ENCODE peak calls at places on chromosome 6, in eight cellular contexts. One of them, this sample, is unnamed.

GRCh38 chr6:170289108-170289931 is 1.6 kb downstream of the DLL1 start:
- DNase-seq in foreskin fibroblast: no peak
- DNase-seq in BJ: no peak
- DNase-seq in neural progenitor cell: peak
- DNase-seq in HCT116: no peak
- DNase-seq in endothelial cell: peak
- DNase-seq in transverse colon: no peak
- DNase-seq in neural crest cell: no peak
- DNase-seq in this sample: no peak

GRCh38 chr6:166597711-166598440 is 11.4 kb upstream of the RAMACL start:
- DNase-seq in foreskin fibroblast: no peak
- DNase-seq in BJ: no peak
- DNase-seq in neural progenitor cell: peak
- DNase-seq in HCT116: no peak
- DNase-seq in endothelial cell: no peak
- DNase-seq in transverse colon: no peak
- DNase-seq in neural crest cell: no peak
- DNase-seq in this sample: no peak

GRCh38 chr6:161596807-161597505 is 323.1 kb upstream of the AGPAT4 start:
- DNase-seq in foreskin fibroblast: no peak
- DNase-seq in BJ: no peak
- DNase-seq in neural progenitor cell: no peak
- DNase-seq in HCT116: no peak
- DNase-seq in endothelial cell: no peak
- DNase-seq in transverse colon: no peak
- DNase-seq in neural crest cell: no peak
- DNase-seq in this sample: no peak

GRCh38 chr6:25329982-25330381 is 50.8 kb downstream of the CARMIL1 start:
- DNase-seq in foreskin fibroblast: no peak
- DNase-seq in BJ: no peak
- DNase-seq in neural progenitor cell: no peak
- DNase-seq in HCT116: no peak
- DNase-seq in endothelial cell: no peak
- DNase-seq in transverse colon: no peak
- DNase-seq in neural crest cell: no peak
- DNase-seq in this sample: no peak

GRCh38 chr6:20652691-20653479 is 118.6 kb downstream of the CDKAL1 start:
- DNase-seq in foreskin fibroblast: peak
- DNase-seq in BJ: peak
- DNase-seq in neural progenitor cell: no peak
- DNase-seq in HCT116: no peak
- DNase-seq in endothelial cell: no peak
- DNase-seq in transverse colon: no peak
- DNase-seq in neural crest cell: no peak
- DNase-seq in this sample: peak

GRCh38 chr6:14001329-14002012 is 76.7 kb downstream of the RNF182 start:
- DNase-seq in foreskin fibroblast: peak
- DNase-seq in BJ: peak
- DNase-seq in neural progenitor cell: no peak
- DNase-seq in HCT116: peak
- DNase-seq in endothelial cell: no peak
- DNase-seq in transverse colon: no peak
- DNase-seq in neural crest cell: no peak
- DNase-seq in this sample: peak

GRCh38 chr6:16764188-16764950 is 3.1 kb upstream of the ATXN1 start:
- DNase-seq in foreskin fibroblast: no peak
- DNase-seq in BJ: no peak
- DNase-seq in neural progenitor cell: no peak
- DNase-seq in HCT116: no peak
- DNase-seq in endothelial cell: no peak
- DNase-seq in transverse colon: no peak
- DNase-seq in neural crest cell: no peak
- DNase-seq in this sample: no peak

GRCh38 chr6:110331816-110332215 is 26.3 kb downstream of the METTL24 start:
- DNase-seq in foreskin fibroblast: no peak
- DNase-seq in BJ: no peak
- DNase-seq in neural progenitor cell: no peak
- DNase-seq in HCT116: no peak
- DNase-seq in endothelial cell: no peak
- DNase-seq in transverse colon: peak
- DNase-seq in neural crest cell: no peak
- DNase-seq in this sample: no peak

GRCh38 chr6:139472341-139473038 is 98.0 kb upstream of the CITED2 start:
- DNase-seq in foreskin fibroblast: no peak
- DNase-seq in BJ: no peak
- DNase-seq in neural progenitor cell: no peak
- DNase-seq in HCT116: no peak
- DNase-seq in endothelial cell: no peak
- DNase-seq in transverse colon: no peak
- DNase-seq in neural crest cell: no peak
- DNase-seq in this sample: no peak

GRCh38 chr6:64683682-64684081 is 1023.3 kb downstream of the EYS start:
- DNase-seq in foreskin fibroblast: no peak
- DNase-seq in BJ: no peak
- DNase-seq in neural progenitor cell: peak
- DNase-seq in HCT116: no peak
- DNase-seq in endothelial cell: peak
- DNase-seq in transverse colon: no peak
- DNase-seq in neural crest cell: no peak
- DNase-seq in this sample: no peak

GRCh38 chr6:36071714-36072113 is 44.1 kb downstream of the MAPK14 start:
- DNase-seq in foreskin fibroblast: no peak
- DNase-seq in BJ: no peak
- DNase-seq in neural progenitor cell: no peak
- DNase-seq in HCT116: no peak
- DNase-seq in endothelial cell: no peak
- DNase-seq in transverse colon: no peak
- DNase-seq in neural crest cell: no peak
- DNase-seq in this sample: no peak

GRCh38 chr6:140537834-140538680 is 1163.6 kb upstream of the CITED2 start:
- DNase-seq in foreskin fibroblast: peak
- DNase-seq in BJ: peak
- DNase-seq in neural progenitor cell: peak
- DNase-seq in HCT116: no peak
- DNase-seq in endothelial cell: no peak
- DNase-seq in transverse colon: no peak
- DNase-seq in neural crest cell: peak
- DNase-seq in this sample: peak

GRCh38 chr6:75481936-75482593 is 11.5 kb downstream of the FILIP1 start:
- DNase-seq in foreskin fibroblast: peak
- DNase-seq in BJ: no peak
- DNase-seq in neural progenitor cell: no peak
- DNase-seq in HCT116: no peak
- DNase-seq in endothelial cell: no peak
- DNase-seq in transverse colon: no peak
- DNase-seq in neural crest cell: no peak
- DNase-seq in this sample: no peak

GRCh38 chr6:98260382-98260781 is 574.0 kb upstream of the POU3F2 start:
- DNase-seq in foreskin fibroblast: no peak
- DNase-seq in BJ: no peak
- DNase-seq in neural progenitor cell: no peak
- DNase-seq in HCT116: no peak
- DNase-seq in endothelial cell: no peak
- DNase-seq in transverse colon: no peak
- DNase-seq in neural crest cell: no peak
- DNase-seq in this sample: no peak

GRCh38 chr6:56851541-56852248 is 103.2 kb upstream of the BEND6 start:
- DNase-seq in foreskin fibroblast: peak
- DNase-seq in BJ: peak
- DNase-seq in neural progenitor cell: peak
- DNase-seq in HCT116: no peak
- DNase-seq in endothelial cell: peak
- DNase-seq in transverse colon: no peak
- DNase-seq in neural crest cell: peak
- DNase-seq in this sample: peak

GRCh38 chr6:44855562-44856494 is 468.3 kb downstream of the CDC5L start:
- DNase-seq in foreskin fibroblast: peak
- DNase-seq in BJ: peak
- DNase-seq in neural progenitor cell: no peak
- DNase-seq in HCT116: no peak
- DNase-seq in endothelial cell: no peak
- DNase-seq in transverse colon: no peak
- DNase-seq in neural crest cell: no peak
- DNase-seq in this sample: peak

GRCh38 chr6:28211840-28212509 is 13.1 kb upstream of the ZSCAN9 start:
- DNase-seq in foreskin fibroblast: no peak
- DNase-seq in BJ: no peak
- DNase-seq in neural progenitor cell: peak
- DNase-seq in HCT116: no peak
- DNase-seq in endothelial cell: no peak
- DNase-seq in transverse colon: no peak
- DNase-seq in neural crest cell: no peak
- DNase-seq in this sample: no peak

GRCh38 chr6:44078795-44079671 is 48.2 kb downstream of the MRPL14 start:
- DNase-seq in foreskin fibroblast: peak
- DNase-seq in BJ: no peak
- DNase-seq in neural progenitor cell: peak
- DNase-seq in HCT116: peak
- DNase-seq in endothelial cell: peak
- DNase-seq in transverse colon: peak
- DNase-seq in neural crest cell: peak
- DNase-seq in this sample: no peak

GRCh38 chr6:169411722-169412121 is 158.1 kb upstream of the THBS2 start:
- DNase-seq in foreskin fibroblast: no peak
- DNase-seq in BJ: no peak
- DNase-seq in neural progenitor cell: no peak
- DNase-seq in HCT116: no peak
- DNase-seq in endothelial cell: no peak
- DNase-seq in transverse colon: no peak
- DNase-seq in neural crest cell: no peak
- DNase-seq in this sample: no peak

DNA sequence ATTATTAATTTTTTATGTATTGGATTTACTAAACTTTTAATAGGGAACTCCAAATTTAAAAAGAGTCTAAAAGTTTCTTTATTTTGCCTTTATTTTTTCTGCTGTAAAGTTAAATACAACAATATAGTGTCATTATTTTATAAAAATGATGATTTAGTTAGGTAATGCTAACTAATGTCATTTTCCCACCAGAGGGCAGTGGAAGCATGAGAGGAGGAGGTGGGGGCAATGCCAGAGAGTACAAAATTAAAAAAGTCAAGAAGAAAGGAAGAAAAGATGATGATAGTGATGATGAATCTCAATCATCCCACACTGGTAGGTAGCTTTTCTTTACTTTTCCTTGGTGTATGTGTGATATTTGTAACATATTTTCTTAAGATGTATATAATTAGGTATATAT is 20.2 kb upstream of the FHL5 start:
- DNase-seq in foreskin fibroblast: no peak
- DNase-seq in BJ: no peak
- DNase-seq in neural progenitor cell: peak
- DNase-seq in HCT116: no peak
- DNase-seq in endothelial cell: no peak
- DNase-seq in transverse colon: no peak
- DNase-seq in neural crest cell: no peak
- DNase-seq in this sample: no peak
- TF ChIP-seq CTCF in foreskin fibroblast: peak
- TF ChIP-seq CTCF in BJ: peak
- TF ChIP-seq CTCF in neural progenitor cell: peak
- TF ChIP-seq CTCF in HCT116: peak
- TF ChIP-seq CTCF in endothelial cell: no peak
- TF ChIP-seq CTCF in transverse colon: no peak
- TF ChIP-seq CTCF in neural crest cell: peak
- TF ChIP-seq CTCF in this sample: peak

GRCh38 chr6:62393608-62394007 is 107.6 kb upstream of the KHDRBS2 start:
- DNase-seq in foreskin fibroblast: no peak
- DNase-seq in BJ: no peak
- DNase-seq in neural progenitor cell: peak
- DNase-seq in HCT116: no peak
- DNase-seq in endothelial cell: no peak
- DNase-seq in transverse colon: no peak
- DNase-seq in neural crest cell: no peak
- DNase-seq in this sample: no peak
- TF ChIP-seq CTCF in foreskin fibroblast: no peak
- TF ChIP-seq CTCF in BJ: no peak
- TF ChIP-seq CTCF in neural progenitor cell: peak
- TF ChIP-seq CTCF in HCT116: no peak
- TF ChIP-seq CTCF in endothelial cell: no peak
- TF ChIP-seq CTCF in transverse colon: no peak
- TF ChIP-seq CTCF in neural crest cell: no peak
- TF ChIP-seq CTCF in this sample: no peak

GRCh38 chr6:135073217-135073616 is 18.6 kb upstream of the HBS1L start:
- DNase-seq in foreskin fibroblast: no peak
- DNase-seq in BJ: no peak
- DNase-seq in neural progenitor cell: no peak
- DNase-seq in HCT116: no peak
- DNase-seq in endothelial cell: no peak
- DNase-seq in transverse colon: no peak
- DNase-seq in neural crest cell: no peak
- DNase-seq in this sample: no peak

GRCh38 chr6:135073757-135074393 is 19.3 kb upstream of the HBS1L start:
- DNase-seq in foreskin fibroblast: no peak
- DNase-seq in BJ: no peak
- DNase-seq in neural progenitor cell: no peak
- DNase-seq in HCT116: no peak
- DNase-seq in endothelial cell: no peak
- DNase-seq in transverse colon: no peak
- DNase-seq in neural crest cell: no peak
- DNase-seq in this sample: no peak

GRCh38 chr6:135072753-135073152 is 18.1 kb upstream of the HBS1L start:
- DNase-seq in foreskin fibroblast: no peak
- DNase-seq in BJ: no peak
- DNase-seq in neural progenitor cell: no peak
- DNase-seq in HCT116: no peak
- DNase-seq in endothelial cell: no peak
- DNase-seq in transverse colon: no peak
- DNase-seq in neural crest cell: no peak
- DNase-seq in this sample: no peak

GRCh38 chr6:135075018-135075417 is 20.4 kb upstream of the HBS1L start:
- DNase-seq in foreskin fibroblast: no peak
- DNase-seq in BJ: no peak
- DNase-seq in neural progenitor cell: no peak
- DNase-seq in HCT116: no peak
- DNase-seq in endothelial cell: no peak
- DNase-seq in transverse colon: no peak
- DNase-seq in neural crest cell: no peak
- DNase-seq in this sample: no peak
- TF ChIP-seq CTCF in foreskin fibroblast: no peak
- TF ChIP-seq CTCF in BJ: no peak
- TF ChIP-seq CTCF in neural progenitor cell: peak
- TF ChIP-seq CTCF in HCT116: no peak
- TF ChIP-seq CTCF in endothelial cell: no peak
- TF ChIP-seq CTCF in transverse colon: no peak
- TF ChIP-seq CTCF in neural crest cell: no peak
- TF ChIP-seq CTCF in this sample: no peak

DNA sequence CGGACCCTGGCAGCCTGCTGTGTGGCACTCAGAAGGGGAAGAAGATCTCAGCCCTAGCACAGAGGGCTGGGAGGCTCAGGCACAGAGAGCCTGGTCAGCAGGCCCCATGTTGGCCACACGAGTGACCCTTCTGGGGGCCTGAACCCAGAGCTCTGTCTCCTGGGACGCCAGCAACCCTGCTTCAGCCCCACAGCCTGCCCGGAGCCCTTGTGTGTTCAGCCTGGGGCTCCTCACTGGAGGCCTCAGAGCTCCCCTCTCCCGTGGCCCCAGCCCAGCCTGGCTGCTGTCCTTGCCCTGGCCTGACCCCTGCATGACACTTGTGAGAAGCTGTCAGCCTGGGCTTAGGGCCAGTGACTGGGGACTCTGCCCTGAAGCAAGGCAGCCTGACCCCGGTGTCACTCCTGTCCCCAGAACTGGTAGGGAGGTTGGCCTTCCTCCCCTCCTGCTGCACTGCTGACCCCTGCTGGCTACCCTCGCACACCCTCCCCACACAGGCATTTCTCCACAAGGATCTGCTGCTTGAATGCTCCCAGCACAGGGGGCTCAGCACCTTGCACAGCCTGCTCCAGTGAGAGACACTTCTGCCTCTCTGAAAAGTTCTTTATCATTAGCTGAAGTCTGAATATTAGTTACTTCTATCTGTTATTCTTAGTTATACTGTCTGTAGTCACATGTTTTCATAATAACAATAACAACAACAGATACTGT is 15.4 kb upstream of the IP6K3 start:
- DNase-seq in foreskin fibroblast: peak
- DNase-seq in BJ: no peak
- DNase-seq in neural progenitor cell: peak
- DNase-seq in HCT116: no peak
- DNase-seq in endothelial cell: peak
- DNase-seq in transverse colon: peak
- DNase-seq in neural crest cell: peak
- DNase-seq in this sample: no peak
- TF ChIP-seq CTCF in foreskin fibroblast: peak
- TF ChIP-seq CTCF in BJ: peak
- TF ChIP-seq CTCF in neural progenitor cell: peak
- TF ChIP-seq CTCF in HCT116: peak
- TF ChIP-seq CTCF in endothelial cell: no peak
- TF ChIP-seq CTCF in transverse colon: peak
- TF ChIP-seq CTCF in neural crest cell: peak
- TF ChIP-seq CTCF in this sample: peak

This sample was measured in HFF-Myc.